ENCODE peak calls at places on chromosomes 6 and 20, in nine cellular contexts. X, K, V, I, N, Y, S, D and U are unnamed samples.

GRCh38 chr6:107185570-107185969 is 70.3 kb upstream of the BEND3 start:
- DNase-seq in X (no peak), K (no peak), V (no peak), I (no peak), N (no peak), Y (peak; percentile 49), S (peak; percentile 2), D (no peak), U (peak; percentile 17)

GRCh38 chr6:158939255-158940170 is 60.5 kb downstream of the RSPH3 start:
- DNase-seq in X (peak; percentile 44), K (no peak), V (peak; percentile 50), I (no peak), N (no peak), Y (peak; percentile 22), S (no peak), D (no peak), U (no peak)

GRCh38 chr6:111096246-111096645 is 8.9 kb downstream of the SLC16A10 start:
- DNase-seq in X (peak; percentile 80), K (peak; percentile 49), V (no peak), I (no peak), N (no peak), Y (peak; percentile 17), S (no peak), D (no peak), U (no peak)

GRCh38 chr6:1729133-1729751 is 119.5 kb downstream of the FOXC1 start:
- DNase-seq in X (no peak), K (no peak), V (no peak), I (no peak), N (no peak), Y (no peak), S (no peak), D (no peak), U (no peak)

GRCh38 chr6:103797738-103798137 is 1062.0 kb downstream of the HACE1 start:
- DNase-seq in X (no peak), K (no peak), V (no peak), I (no peak), N (no peak), Y (peak; percentile 11), S (no peak), D (no peak), U (no peak)

GRCh38 chr6:53922571-53922981 is 127.8 kb downstream of the LRRC1 start:
- DNase-seq in X (no peak), K (no peak), V (no peak), I (no peak), N (no peak), Y (no peak), S (no peak), D (no peak), U (no peak)

GRCh38 chr6:122718616-122719015 is 60.9 kb upstream of the FABP7 start:
- DNase-seq in X (no peak), K (no peak), V (no peak), I (no peak), N (no peak), Y (no peak), S (no peak), D (no peak), U (no peak)

GRCh38 chr6:150118642-150119041 is 24.2 kb upstream of the PPP1R14C start:
- DNase-seq in X (no peak), K (no peak), V (no peak), I (no peak), N (no peak), Y (no peak), S (no peak), D (no peak), U (no peak)

GRCh38 chr6:149961728-149962425 is 1.9 kb upstream of the ULBP1 start:
- DNase-seq in X (no peak), K (peak; percentile 42), V (no peak), I (no peak), N (no peak), Y (no peak), S (no peak), D (no peak), U (no peak)

GRCh38 chr6:24859608-24860007 is 60.9 kb upstream of the ARMH2 start:
- DNase-seq in X (no peak), K (no peak), V (no peak), I (no peak), N (no peak), Y (no peak), S (no peak), D (no peak), U (no peak)

GRCh38 chr6:52361347-52361944 is 505 bp upstream of the PAQR8 start:
- DNase-seq in X (peak; percentile 37), K (peak; percentile 27), V (peak; percentile 32), I (no peak), N (peak; percentile 36), Y (peak; percentile 32), S (peak; percentile 11), D (peak; percentile 16), U (no peak)

GRCh38 chr6:30042476-30042875 is 18.6 kb upstream of the POLR1H start:
- DNase-seq in X (no peak), K (no peak), V (no peak), I (no peak), N (no peak), Y (no peak), S (no peak), D (no peak), U (no peak)

GRCh38 chr20:47459344-47460073 is 42.2 kb upstream of the NCOA3 start:
- DNase-seq in X (no peak), K (no peak), V (no peak), I (no peak), N (no peak), Y (no peak), S (no peak), D (no peak), U (no peak)

GRCh38 chr20:38472513-38473352 is at the start of gene RALGAPB:
- DNase-seq in X (peak; percentile 99), K (peak; percentile 98), V (peak; percentile 98), I (peak; percentile 98), N (peak; percentile 99), Y (peak; percentile 100), S (peak; percentile 95), D (peak; percentile 99), U (peak; percentile 99)

GRCh38 chr6:118630067-118630466 is 21.3 kb downstream of the CEP85L start:
- DNase-seq in X (no peak), K (no peak), V (no peak), I (no peak), N (no peak), Y (no peak), S (no peak), D (no peak), U (no peak)

GRCh38 chr6:161837854-161838253 is 564.0 kb upstream of the AGPAT4 start:
- DNase-seq in X (no peak), K (no peak), V (no peak), I (no peak), N (no peak), Y (no peak), S (no peak), D (no peak), U (no peak)

GRCh38 chr6:161836643-161837448 is 563.0 kb upstream of the AGPAT4 start:
- DNase-seq in X (no peak), K (no peak), V (no peak), I (no peak), N (no peak), Y (peak; percentile 16), S (no peak), D (no peak), U (no peak)

GRCh38 chr6:161833099-161833860 is 559.4 kb upstream of the AGPAT4 start:
- DNase-seq in X (no peak), K (no peak), V (no peak), I (no peak), N (no peak), Y (no peak), S (no peak), D (no peak), U (no peak)

GRCh38 chr6:161837449-161837735 is 563.5 kb upstream of the AGPAT4 start:
- DNase-seq in X (no peak), K (no peak), V (no peak), I (no peak), N (no peak), Y (no peak), S (no peak), D (no peak), U (no peak)

GRCh38 chr6:161835426-161836029 is 561.7 kb upstream of the AGPAT4 start:
- DNase-seq in X (no peak), K (no peak), V (no peak), I (no peak), N (no peak), Y (no peak), S (no peak), D (no peak), U (no peak)
- TF ChIP-seq CTCF in X (no peak), K (no peak), V (no peak), I (peak; percentile 25), N (no peak), Y (no peak), S (no peak), D (no peak), U (no peak)

GRCh38 chr20:59750209-59750840 is 146.0 kb downstream of the PHACTR3 start:
- DNase-seq in X (no peak), K (no peak), V (no peak), I (no peak), N (no peak), Y (no peak), S (no peak), D (no peak), U (no peak)

GRCh38 chr20:59752101-59752586 is 147.8 kb downstream of the PHACTR3 start:
- DNase-seq in X (no peak), K (no peak), V (peak; percentile 71), I (no peak), N (peak; percentile 59), Y (no peak), S (no peak), D (no peak), U (no peak)

GRCh38 chr20:59749293-59749680 is 144.9 kb downstream of the PHACTR3 start:
- DNase-seq in X (no peak), K (no peak), V (no peak), I (no peak), N (no peak), Y (no peak), S (peak; percentile 51), D (peak; percentile 32), U (no peak)

GRCh38 chr20:59752704-59753460 is 148.5 kb downstream of the PHACTR3 start:
- DNase-seq in X (no peak), K (no peak), V (peak; percentile 25), I (no peak), N (peak; percentile 24), Y (no peak), S (no peak), D (no peak), U (no peak)

GRCh38 chr20:59751075-59751711 is 146.9 kb downstream of the PHACTR3 start:
- DNase-seq in X (peak; percentile 64), K (no peak), V (peak; percentile 71), I (peak; percentile 81), N (peak; percentile 63), Y (peak; percentile 78), S (peak; percentile 10), D (peak; percentile 65), U (peak; percentile 94)
- TF ChIP-seq CTCF in X (peak; percentile 75), K (no peak), V (peak; percentile 93), I (peak; percentile 94), N (peak; percentile 84), Y (peak; percentile 77), S (peak; percentile 75), D (peak; percentile 58), U (peak; percentile 79)

GRCh38 chr20:52892023-52892422 is 80.1 kb upstream of the TSHZ2 start:
- DNase-seq in X (no peak), K (no peak), V (no peak), I (no peak), N (no peak), Y (no peak), S (no peak), D (no peak), U (no peak)
- TF ChIP-seq CTCF in X (no peak), K (no peak), V (no peak), I (no peak), N (no peak), Y (no peak), S (no peak), D (no peak), U (no peak)

GRCh38 chr6:37758234-37758633 is 60.6 kb upstream of the MDGA1 start:
- DNase-seq in X (no peak), K (no peak), V (no peak), I (no peak), N (no peak), Y (no peak), S (no peak), D (no peak), U (no peak)
- TF ChIP-seq CTCF in X (no peak), K (no peak), V (no peak), I (no peak), N (no peak), Y (no peak), S (no peak), D (no peak), U (no peak)